ENCODE peak calls at places on chromosomes 11 and 22, in five cellular contexts. A is IMR-90, W is H1, J is K562, H is HepG2. I is an unnamed sample.

GRCh38 chr11:70839851-70840250 is 412.5 kb downstream of the SHANK2 start:
- DNase-seq in H (no peak), J (no peak), A (no peak), W (no peak), I (no peak)

GRCh38 chr22:39724857-39725256 is 154.3 kb downstream of the CACNA1I start:
- DNase-seq in J (no peak), A (no peak), W (no peak), H (no peak), I (no peak)

GRCh38 chr11:129324533-129325175 is 51.0 kb upstream of the BARX2 start:
- DNase-seq in A (no peak), J (no peak), H (peak; percentile 93), W (peak; percentile 42), I (peak; percentile 77)

GRCh38 chr11:93484716-93485115 is 58.5 kb downstream of the SMCO4 start:
- DNase-seq in W (no peak), A (peak; percentile 62), J (no peak), H (no peak), I (no peak)

GRCh38 chr11:113994077-113994954 is 19.4 kb downstream of the HTR3A start:
- DNase-seq in H (no peak), J (peak; percentile 40), A (no peak), W (peak; percentile 86), I (no peak)

GRCh38 chr11:128291835-128292234 is 295.5 kb downstream of the ETS1 start:
- DNase-seq in H (no peak), J (no peak), A (no peak), W (no peak), I (no peak)

GRCh38 chr11:64744544-64745218 is 739 bp upstream of the RASGRP2 start:
- DNase-seq in A (no peak), H (no peak), J (peak; percentile 54), W (peak; percentile 59), I (no peak)

GRCh38 chr22:49827853-49828598 is at the start of gene BRD1:
- DNase-seq in H (no peak), A (peak; percentile 61), W (no peak), J (peak; percentile 70), I (peak; percentile 51)

GRCh38 chr11:76574406-76574805 is 96.1 kb downstream of the LRRC32 start:
- DNase-seq in J (no peak), H (no peak), W (no peak), A (peak; percentile 70), I (no peak)

GRCh38 chr11:47863189-47863892 is 15.2 kb upstream of the NUP160 start:
- DNase-seq in H (no peak), A (peak; percentile 92), J (no peak), W (no peak), I (no peak)

GRCh38 chr11:70614034-70614681 is 215.8 kb downstream of the CTTN start:
- DNase-seq in W (no peak), A (no peak), J (no peak), H (peak; percentile 49), I (no peak)

GRCh38 chr22:31475778-31476177 is 13.9 kb downstream of the EIF4ENIF1 start:
- DNase-seq in H (no peak), A (no peak), J (no peak), W (no peak), I (no peak)

GRCh38 chr22:28147401-28147800 is 228.3 kb upstream of the PITPNB start:
- DNase-seq in A (no peak), J (no peak), W (no peak), H (no peak), I (no peak)

GRCh38 chr22:33440756-33441155 is 382.6 kb upstream of the SYN3 start:
- DNase-seq in J (no peak), H (no peak), W (no peak), A (no peak), I (no peak)

GRCh38 chr22:31504282-31504681 is 7.9 kb downstream of the SFI1 start:
- DNase-seq in J (no peak), A (peak; percentile 65), H (no peak), W (no peak), I (no peak)

GRCh38 chr22:48185071-48185470 is 1422.6 kb downstream of the TBC1D22A start:
- DNase-seq in W (no peak), H (no peak), A (no peak), J (no peak), I (no peak)

DNA sequence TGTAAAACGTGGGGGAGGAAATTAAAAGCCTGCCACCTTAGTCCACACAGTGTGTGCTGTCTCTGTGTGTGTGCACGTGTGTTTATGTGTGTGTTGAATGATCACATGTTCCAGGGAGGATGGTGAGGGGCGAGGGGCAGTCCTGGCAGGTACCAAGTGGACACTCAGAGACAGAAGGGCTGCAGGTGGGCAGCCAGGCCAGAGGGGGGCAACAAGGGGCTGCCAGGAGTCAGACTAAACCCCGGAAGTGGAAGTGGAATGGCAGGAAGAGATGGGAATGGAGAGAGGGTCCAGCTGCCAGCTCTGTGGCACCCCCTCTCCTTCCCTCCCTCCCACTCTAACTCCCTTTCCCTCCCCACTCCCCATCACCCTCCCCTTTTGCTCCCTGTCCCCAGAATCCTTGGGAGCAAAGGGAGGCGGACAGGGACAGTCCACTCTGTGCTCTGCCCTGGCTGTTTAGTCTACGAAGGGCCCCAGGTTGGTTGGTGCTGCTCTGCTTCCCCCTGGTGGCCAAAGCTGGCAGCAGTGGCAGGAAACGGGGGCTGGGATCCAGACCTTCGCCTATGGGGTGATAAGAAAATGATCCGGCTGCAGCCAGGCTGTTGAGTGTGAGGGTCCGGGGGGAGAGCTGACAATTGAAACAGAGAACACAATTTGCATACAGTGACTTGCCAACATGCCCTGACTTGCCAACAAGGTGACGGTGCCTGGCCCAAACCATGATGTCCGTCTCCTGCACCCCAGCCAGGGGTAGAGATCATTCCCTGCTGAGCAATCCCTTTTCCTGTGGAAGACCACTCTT is 24.4 kb downstream of the P2RY2 start:
- DNase-seq in A (peak; percentile 60), H (peak; percentile 76), W (peak; percentile 97), J (peak; percentile 78), I (peak; percentile 90)
- TF ChIP-seq MAFK in A (no peak), H (no peak), W (no peak), J (no peak), I (no peak)

DNA sequence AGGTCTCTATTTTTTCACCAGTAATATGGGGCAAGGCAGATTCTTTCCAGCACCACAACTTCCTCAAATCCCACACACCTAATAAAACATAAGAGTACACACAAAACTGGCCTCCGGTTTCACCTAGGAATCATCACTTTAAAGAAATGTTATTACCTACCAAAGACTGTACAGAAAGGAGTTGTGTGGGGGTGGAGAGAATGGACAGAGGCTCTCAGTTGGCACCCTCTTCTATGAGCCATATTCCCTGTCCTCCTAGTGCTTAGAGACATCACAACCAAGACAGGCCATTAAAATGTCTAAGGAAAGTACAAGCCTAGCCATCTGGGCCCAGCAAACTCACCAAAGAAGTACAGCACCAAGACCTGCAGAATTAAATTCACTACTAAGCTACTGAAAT is 56.1 kb downstream of the RBFOX2 start:
- DNase-seq in J (no peak), A (no peak), H (no peak), W (no peak), I (no peak)
- H3K4me1 ChIP-seq in J (peaks cover 3% of the 10 kb centered on the region), A (peaks cover 34% of the 10 kb centered on the region), H (peaks cover 30% of the 10 kb centered on the region), W (no peaks in the 10 kb centered on the region), I (peaks cover 22% of the 10 kb centered on the region)

DNA sequence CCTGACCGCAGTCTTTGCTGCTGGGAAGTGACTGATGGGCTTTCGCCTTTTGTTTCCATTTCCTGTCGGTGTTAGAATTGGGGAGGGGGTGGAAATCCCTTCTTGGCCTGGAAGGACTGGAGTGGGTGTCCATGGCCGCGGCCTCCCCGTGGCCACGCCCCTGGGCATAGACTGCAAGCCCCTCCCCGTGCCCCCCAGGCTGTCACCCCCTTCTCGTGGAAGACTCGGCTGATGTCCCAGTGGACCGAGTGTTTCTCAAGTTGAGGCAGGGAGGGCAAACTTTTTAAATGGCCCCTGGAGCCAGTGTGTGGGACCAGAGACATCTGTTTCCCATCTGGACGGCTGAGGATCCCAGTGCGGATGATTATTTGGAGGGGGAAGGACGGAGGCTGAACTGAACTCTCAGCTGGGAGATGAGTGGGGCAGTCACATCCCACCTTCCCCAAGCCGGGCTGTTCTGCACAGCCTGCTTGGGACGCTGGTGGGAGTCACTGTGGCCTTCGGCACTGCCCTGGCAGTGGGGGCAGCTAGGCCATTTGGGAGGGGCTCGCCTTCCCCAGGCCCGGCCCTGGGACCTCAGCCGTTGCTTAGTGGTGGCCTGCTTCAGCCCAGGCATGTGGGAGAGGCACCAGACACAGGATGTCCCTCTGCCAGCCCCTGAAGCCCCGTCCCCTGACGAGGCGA is 1.6 kb downstream of the CD81 start:
- DNase-seq in A (peak; percentile 69), J (no peak), H (no peak), W (no peak), I (no peak)
- H3K4me2 ChIP-seq in A (peak overlapping the region; percentile 97), J (peak overlapping the region; percentile 86), H (no peak overlapping the region), W (peak overlapping the region; percentile 71), I (peak overlapping the region; percentile 91)

GRCh38 chr22:17580461-17581031 is 17.2 kb downstream of the SLC25A18 start:
- DNase-seq in W (peak; percentile 70), J (no peak), H (peak; percentile 41), A (no peak), I (no peak)
- TF ChIP-seq MAFK in W (no peak), J (no peak), H (no peak), A (no peak), I (no peak)

GRCh38 chr11:118915396-118915795 is 10.3 kb downstream of the BCL9L start:
- DNase-seq in A (no peak), J (no peak), H (no peak), W (no peak), I (no peak)

GRCh38 chr11:118918128-118918685 is 7.5 kb downstream of the BCL9L start:
- DNase-seq in J (peak; percentile 85), W (no peak), A (peak; percentile 91), H (peak; percentile 69), I (no peak)

GRCh38 chr11:118917488-118918127 is 8.1 kb downstream of the BCL9L start:
- DNase-seq in H (peak; percentile 74), W (no peak), A (peak; percentile 91), J (no peak), I (no peak)

GRCh38 chr11:118915941-118916841 is 9.5 kb downstream of the BCL9L start:
- DNase-seq in J (no peak), W (no peak), H (no peak), A (no peak), I (peak; percentile 3)

GRCh38 chr11:118916842-118917388 is 8.8 kb downstream of the BCL9L start:
- DNase-seq in H (peak; percentile 54), W (no peak), A (peak; percentile 75), J (peak; percentile 56), I (peak; percentile 81)
- H3K4me1 ChIP-seq in H (peaks cover 100% of the 10 kb centered on the region), W (peaks cover 78% of the 10 kb centered on the region), A (peaks cover 71% of the 10 kb centered on the region), J (peaks cover 73% of the 10 kb centered on the region), I (peaks cover 69% of the 10 kb centered on the region)

I was measured in A549.